ENCODE peak calls at places on chromosome X, in five cellular contexts. One of them, this sample, is unnamed.

GRCh38 chrX:69101655-69102251 is 63.5 kb downstream of the PJA1 start:
- DNase-seq in naive B cell: no peak
- DNase-seq in NCI-H2081: no peak
- DNase-seq in G401: no peak
- DNase-seq in caudate nucleus: no peak
- DNase-seq in this sample: no peak

GRCh38 chrX:10620121-10620699 is at the start of gene MID1:
- DNase-seq in caudate nucleus: peak; percentile 2
- DNase-seq in NCI-H2081: peak; percentile 78
- DNase-seq in naive B cell: peak; percentile 26
- DNase-seq in G401: peak; percentile 78
- DNase-seq in this sample: peak; percentile 23

GRCh38 chrX:21666679-21667078 is 8.5 kb upstream of the KLHL34 start:
- DNase-seq in caudate nucleus: no peak
- DNase-seq in naive B cell: no peak
- DNase-seq in NCI-H2081: no peak
- DNase-seq in G401: no peak
- DNase-seq in this sample: no peak

GRCh38 chrX:140664939-140665338 is 44.6 kb upstream of the LINC00632 start:
- DNase-seq in NCI-H2081: no peak
- DNase-seq in naive B cell: no peak
- DNase-seq in caudate nucleus: no peak
- DNase-seq in G401: peak; percentile 15
- DNase-seq in this sample: no peak

GRCh38 chrX:37816766-37817165 is 30.6 kb downstream of the DYNLT3 start:
- DNase-seq in G401: no peak
- DNase-seq in caudate nucleus: no peak
- DNase-seq in naive B cell: no peak
- DNase-seq in NCI-H2081: no peak
- DNase-seq in this sample: no peak

GRCh38 chrX:13059676-13060499 is 15.5 kb upstream of the FAM9C start:
- DNase-seq in naive B cell: no peak
- DNase-seq in G401: no peak
- DNase-seq in caudate nucleus: no peak
- DNase-seq in NCI-H2081: no peak
- DNase-seq in this sample: no peak

GRCh38 chrX:70208479-70208878 is 26.0 kb upstream of the AWAT1 start:
- DNase-seq in NCI-H2081: no peak
- DNase-seq in caudate nucleus: no peak
- DNase-seq in G401: no peak
- DNase-seq in naive B cell: no peak
- DNase-seq in this sample: no peak

GRCh38 chrX:15988661-15989603 is 134.3 kb upstream of the AP1S2 start:
- DNase-seq in G401: no peak
- DNase-seq in NCI-H2081: no peak
- DNase-seq in naive B cell: no peak
- DNase-seq in caudate nucleus: no peak
- DNase-seq in this sample: no peak

GRCh38 chrX:131979116-131979515 is 44.0 kb upstream of the STK26 start:
- DNase-seq in NCI-H2081: no peak
- DNase-seq in caudate nucleus: no peak
- DNase-seq in G401: no peak
- DNase-seq in naive B cell: no peak
- DNase-seq in this sample: no peak

GRCh38 chrX:155022587-155022986 is at the start of gene F8:
- DNase-seq in G401: no peak
- DNase-seq in naive B cell: no peak
- DNase-seq in caudate nucleus: no peak
- DNase-seq in NCI-H2081: no peak
- DNase-seq in this sample: no peak

GRCh38 chrX:11351375-11352295 is 58.4 kb downstream of the AMELX start:
- DNase-seq in caudate nucleus: no peak
- DNase-seq in NCI-H2081: no peak
- DNase-seq in G401: peak; percentile 1
- DNase-seq in naive B cell: no peak
- DNase-seq in this sample: no peak

GRCh38 chrX:154738013-154738738 is 12.7 kb downstream of the GAB3 start:
- DNase-seq in caudate nucleus: no peak
- DNase-seq in NCI-H2081: no peak
- DNase-seq in G401: no peak
- DNase-seq in naive B cell: no peak
- DNase-seq in this sample: no peak

GRCh38 chrX:101973066-101973465 is 41.2 kb upstream of the ZMAT1 start:
- DNase-seq in NCI-H2081: no peak
- DNase-seq in caudate nucleus: no peak
- DNase-seq in G401: no peak
- DNase-seq in naive B cell: no peak
- DNase-seq in this sample: no peak

GRCh38 chrX:63657821-63658220 is 127.2 kb downstream of the ARHGEF9 start:
- DNase-seq in NCI-H2081: no peak
- DNase-seq in caudate nucleus: no peak
- DNase-seq in naive B cell: no peak
- DNase-seq in G401: no peak
- DNase-seq in this sample: no peak

GRCh38 chrX:130176354-130176776 is 4.6 kb downstream of the RAB33A start:
- DNase-seq in NCI-H2081: no peak
- DNase-seq in G401: no peak
- DNase-seq in naive B cell: no peak
- DNase-seq in caudate nucleus: no peak
- DNase-seq in this sample: no peak